ENCODE peak calls at places on chromosomes 7 and 10, in seven cellular contexts. One of them, this sample, is unnamed.

GRCh38 chr10:4677296-4678021 is 148.5 kb upstream of the AKR1E2 start:
- DNase-seq in Panc1: peak
- DNase-seq in suprapubic skin: no peak
- DNase-seq in sigmoid colon: no peak
- DNase-seq in GM12891: no peak
- DNase-seq in stomach: no peak
- DNase-seq in GM12892: no peak
- DNase-seq in this sample: no peak

GRCh38 chr10:22986771-22987542 is 59.1 kb downstream of the ARMC3 start:
- DNase-seq in stomach: no peak
- DNase-seq in Panc1: no peak
- DNase-seq in sigmoid colon: no peak
- DNase-seq in GM12891: no peak
- DNase-seq in suprapubic skin: no peak
- DNase-seq in GM12892: no peak
- DNase-seq in this sample: no peak

GRCh38 chr10:70052462-70053211 is at the start of gene MACROH2A2:
- DNase-seq in sigmoid colon: peak
- DNase-seq in stomach: peak
- DNase-seq in GM12892: no peak
- DNase-seq in GM12891: no peak
- DNase-seq in Panc1: no peak
- DNase-seq in suprapubic skin: no peak
- DNase-seq in this sample: peak

GRCh38 chr7:129052441-129052840 is 2.5 kb downstream of the TNPO3 start:
- DNase-seq in Panc1: no peak
- DNase-seq in GM12892: no peak
- DNase-seq in sigmoid colon: no peak
- DNase-seq in stomach: no peak
- DNase-seq in suprapubic skin: no peak
- DNase-seq in GM12891: no peak
- DNase-seq in this sample: no peak

GRCh38 chr7:51256244-51256781 is 60.3 kb downstream of the COBL start:
- DNase-seq in GM12892: no peak
- DNase-seq in stomach: no peak
- DNase-seq in GM12891: no peak
- DNase-seq in sigmoid colon: no peak
- DNase-seq in Panc1: no peak
- DNase-seq in suprapubic skin: no peak
- DNase-seq in this sample: no peak

GRCh38 chr7:102439963-102440795 is 6.8 kb downstream of the ORAI2 start:
- DNase-seq in sigmoid colon: peak
- DNase-seq in Panc1: peak
- DNase-seq in GM12891: no peak
- DNase-seq in stomach: no peak
- DNase-seq in suprapubic skin: no peak
- DNase-seq in GM12892: no peak
- DNase-seq in this sample: no peak

GRCh38 chr7:151459726-151460473 is 20.0 kb upstream of the CRYGN start:
- DNase-seq in Panc1: peak
- DNase-seq in GM12892: no peak
- DNase-seq in GM12891: no peak
- DNase-seq in suprapubic skin: peak
- DNase-seq in sigmoid colon: peak
- DNase-seq in stomach: peak
- DNase-seq in this sample: peak

GRCh38 chr7:73526892-73527821 is 5.1 kb upstream of the BAZ1B start:
- DNase-seq in suprapubic skin: no peak
- DNase-seq in sigmoid colon: no peak
- DNase-seq in GM12892: no peak
- DNase-seq in stomach: no peak
- DNase-seq in Panc1: no peak
- DNase-seq in GM12891: no peak
- DNase-seq in this sample: no peak

GRCh38 chr10:101075775-101076174 is 14.0 kb downstream of the KAZALD1 start:
- DNase-seq in suprapubic skin: no peak
- DNase-seq in stomach: no peak
- DNase-seq in Panc1: no peak
- DNase-seq in sigmoid colon: no peak
- DNase-seq in GM12891: no peak
- DNase-seq in GM12892: no peak
- DNase-seq in this sample: no peak

GRCh38 chr10:20474064-20474463 is 423.0 kb downstream of the NEBL start:
- DNase-seq in Panc1: no peak
- DNase-seq in GM12891: no peak
- DNase-seq in GM12892: no peak
- DNase-seq in suprapubic skin: no peak
- DNase-seq in sigmoid colon: no peak
- DNase-seq in stomach: no peak
- DNase-seq in this sample: no peak

GRCh38 chr7:142153400-142153799 is 41.9 kb downstream of the MGAM2 start:
- DNase-seq in Panc1: no peak
- DNase-seq in sigmoid colon: no peak
- DNase-seq in GM12891: no peak
- DNase-seq in stomach: peak
- DNase-seq in suprapubic skin: no peak
- DNase-seq in GM12892: no peak
- DNase-seq in this sample: no peak

GRCh38 chr7:47452295-47452694 is 129.6 kb downstream of the TNS3 start:
- DNase-seq in suprapubic skin: no peak
- DNase-seq in GM12892: no peak
- DNase-seq in stomach: no peak
- DNase-seq in sigmoid colon: no peak
- DNase-seq in GM12891: no peak
- DNase-seq in Panc1: no peak
- DNase-seq in this sample: no peak

GRCh38 chr7:139914306-139914747 is 85.3 kb downstream of the TBXAS1 start:
- DNase-seq in GM12892: no peak
- DNase-seq in sigmoid colon: no peak
- DNase-seq in Panc1: no peak
- DNase-seq in suprapubic skin: no peak
- DNase-seq in stomach: no peak
- DNase-seq in GM12891: no peak
- DNase-seq in this sample: no peak

GRCh38 chr7:32161708-32162107 is 91.5 kb upstream of the PDE1C start:
- DNase-seq in stomach: no peak
- DNase-seq in sigmoid colon: no peak
- DNase-seq in GM12892: no peak
- DNase-seq in GM12891: no peak
- DNase-seq in Panc1: no peak
- DNase-seq in suprapubic skin: no peak
- DNase-seq in this sample: no peak

GRCh38 chr7:78346824-78347223 is 548.3 kb downstream of the PHTF2 start:
- DNase-seq in GM12891: no peak
- DNase-seq in stomach: no peak
- DNase-seq in suprapubic skin: no peak
- DNase-seq in Panc1: no peak
- DNase-seq in GM12892: no peak
- DNase-seq in sigmoid colon: no peak
- DNase-seq in this sample: no peak

DNA sequence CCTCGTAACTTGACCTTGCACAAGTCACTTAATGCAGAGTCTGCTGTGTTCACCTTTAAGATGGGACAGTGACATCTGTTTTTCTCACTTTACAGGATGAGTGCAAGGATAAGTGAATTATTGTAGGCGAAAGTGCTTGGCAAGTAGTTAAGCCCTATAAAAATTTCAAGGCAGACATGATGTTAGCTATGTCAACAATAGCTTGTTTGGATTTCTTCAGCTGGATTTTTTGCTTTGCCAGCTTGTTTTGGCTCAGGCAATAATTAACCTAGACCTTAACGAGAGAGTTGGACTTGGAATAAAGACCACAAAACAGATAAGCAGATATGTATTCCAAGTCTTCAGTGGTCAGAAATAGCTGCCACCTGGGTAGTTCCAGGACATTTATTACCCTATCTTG is 255.2 kb downstream of the ARL4A start:
- DNase-seq in sigmoid colon: no peak
- DNase-seq in Panc1: no peak
- DNase-seq in GM12892: no peak
- DNase-seq in suprapubic skin: no peak
- DNase-seq in GM12891: no peak
- DNase-seq in stomach: no peak
- DNase-seq in this sample: no peak
- TF ChIP-seq POLR2AphosphoS5 in sigmoid colon: no peak
- TF ChIP-seq POLR2AphosphoS5 in Panc1: no peak
- TF ChIP-seq POLR2AphosphoS5 in GM12892: no peak
- TF ChIP-seq POLR2AphosphoS5 in suprapubic skin: no peak
- TF ChIP-seq POLR2AphosphoS5 in GM12891: no peak
- TF ChIP-seq POLR2AphosphoS5 in stomach: no peak
- TF ChIP-seq POLR2AphosphoS5 in this sample: no peak

GRCh38 chr7:28714452-28715120 is 243.5 kb downstream of the TRIL start:
- DNase-seq in Panc1: no peak
- DNase-seq in stomach: no peak
- DNase-seq in sigmoid colon: no peak
- DNase-seq in GM12891: no peak
- DNase-seq in suprapubic skin: no peak
- DNase-seq in GM12892: no peak
- DNase-seq in this sample: no peak
- TF ChIP-seq POLR2AphosphoS5 in Panc1: no peak
- TF ChIP-seq POLR2AphosphoS5 in stomach: no peak
- TF ChIP-seq POLR2AphosphoS5 in sigmoid colon: no peak
- TF ChIP-seq POLR2AphosphoS5 in GM12891: no peak
- TF ChIP-seq POLR2AphosphoS5 in suprapubic skin: no peak
- TF ChIP-seq POLR2AphosphoS5 in GM12892: no peak
- TF ChIP-seq POLR2AphosphoS5 in this sample: no peak

DNA sequence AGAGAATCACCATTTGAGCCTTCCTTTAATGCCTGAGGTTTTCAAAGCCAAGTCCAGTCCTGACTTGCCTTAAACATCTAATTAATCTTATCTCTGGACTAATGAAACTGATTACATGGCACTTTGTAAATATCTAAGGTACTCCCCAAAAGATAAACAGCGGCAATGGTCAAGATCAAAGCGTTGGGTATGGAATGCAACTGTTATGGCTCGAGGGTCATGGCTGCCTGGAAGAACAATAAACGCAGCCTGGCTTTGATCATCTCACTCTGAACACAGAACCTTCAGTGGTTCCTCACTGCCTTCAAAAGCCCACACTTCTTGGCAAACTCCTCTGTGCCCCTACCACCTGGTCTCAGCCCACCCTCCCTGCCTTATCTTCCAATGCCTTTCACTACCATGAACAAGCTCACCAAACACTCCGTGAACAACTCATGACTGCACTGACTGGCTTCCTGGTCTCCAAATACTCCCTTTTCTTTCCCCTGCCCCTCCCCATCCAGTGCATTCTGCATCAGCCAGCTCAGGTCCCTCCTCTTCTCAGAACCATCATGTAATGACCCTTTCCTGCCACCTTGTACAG is 150.2 kb upstream of the NFE2L3 start:
- DNase-seq in GM12892: no peak
- DNase-seq in stomach: peak
- DNase-seq in Panc1: no peak
- DNase-seq in sigmoid colon: no peak
- DNase-seq in suprapubic skin: no peak
- DNase-seq in GM12891: no peak
- DNase-seq in this sample: no peak
- TF ChIP-seq POLR2AphosphoS5 in GM12892: no peak
- TF ChIP-seq POLR2AphosphoS5 in stomach: peak
- TF ChIP-seq POLR2AphosphoS5 in Panc1: no peak
- TF ChIP-seq POLR2AphosphoS5 in sigmoid colon: no peak
- TF ChIP-seq POLR2AphosphoS5 in suprapubic skin: no peak
- TF ChIP-seq POLR2AphosphoS5 in GM12891: no peak
- TF ChIP-seq POLR2AphosphoS5 in this sample: no peak

GRCh38 chr10:121772406-121772805 is 155.4 kb downstream of the ATE1 start:
- DNase-seq in Panc1: no peak
- DNase-seq in GM12891: no peak
- DNase-seq in stomach: no peak
- DNase-seq in GM12892: no peak
- DNase-seq in sigmoid colon: no peak
- DNase-seq in suprapubic skin: no peak
- DNase-seq in this sample: no peak

GRCh38 chr10:121774404-121774803 is 153.4 kb downstream of the ATE1 start:
- DNase-seq in stomach: no peak
- DNase-seq in suprapubic skin: no peak
- DNase-seq in GM12892: no peak
- DNase-seq in GM12891: no peak
- DNase-seq in Panc1: no peak
- DNase-seq in sigmoid colon: no peak
- DNase-seq in this sample: no peak

GRCh38 chr10:121774813-121775212 is 153.0 kb downstream of the ATE1 start:
- DNase-seq in suprapubic skin: no peak
- DNase-seq in Panc1: no peak
- DNase-seq in GM12891: no peak
- DNase-seq in stomach: no peak
- DNase-seq in sigmoid colon: no peak
- DNase-seq in GM12892: no peak
- DNase-seq in this sample: no peak

GRCh38 chr10:121772890-121773289 is 154.9 kb downstream of the ATE1 start:
- DNase-seq in GM12892: no peak
- DNase-seq in Panc1: no peak
- DNase-seq in sigmoid colon: no peak
- DNase-seq in GM12891: no peak
- DNase-seq in stomach: no peak
- DNase-seq in suprapubic skin: no peak
- DNase-seq in this sample: no peak

GRCh38 chr10:121771957-121772356 is 155.9 kb downstream of the ATE1 start:
- DNase-seq in stomach: no peak
- DNase-seq in suprapubic skin: no peak
- DNase-seq in sigmoid colon: no peak
- DNase-seq in Panc1: no peak
- DNase-seq in GM12892: no peak
- DNase-seq in GM12891: no peak
- DNase-seq in this sample: no peak
- TF ChIP-seq POLR2AphosphoS5 in stomach: no peak
- TF ChIP-seq POLR2AphosphoS5 in suprapubic skin: no peak
- TF ChIP-seq POLR2AphosphoS5 in sigmoid colon: no peak
- TF ChIP-seq POLR2AphosphoS5 in Panc1: no peak
- TF ChIP-seq POLR2AphosphoS5 in GM12892: no peak
- TF ChIP-seq POLR2AphosphoS5 in GM12891: no peak
- TF ChIP-seq POLR2AphosphoS5 in this sample: no peak

GRCh38 chr7:107932851-107933250 is 41.9 kb downstream of the DLD start:
- DNase-seq in GM12891: no peak
- DNase-seq in sigmoid colon: no peak
- DNase-seq in stomach: no peak
- DNase-seq in Panc1: no peak
- DNase-seq in GM12892: no peak
- DNase-seq in suprapubic skin: no peak
- DNase-seq in this sample: no peak
- TF ChIP-seq POLR2AphosphoS5 in GM12891: no peak
- TF ChIP-seq POLR2AphosphoS5 in sigmoid colon: no peak
- TF ChIP-seq POLR2AphosphoS5 in stomach: no peak
- TF ChIP-seq POLR2AphosphoS5 in Panc1: no peak
- TF ChIP-seq POLR2AphosphoS5 in GM12892: no peak
- TF ChIP-seq POLR2AphosphoS5 in suprapubic skin: no peak
- TF ChIP-seq POLR2AphosphoS5 in this sample: no peak

GRCh38 chr10:102815790-102816549 is 21.2 kb downstream of the CYP17A1 start:
- DNase-seq in stomach: no peak
- DNase-seq in GM12891: no peak
- DNase-seq in GM12892: no peak
- DNase-seq in Panc1: no peak
- DNase-seq in suprapubic skin: peak
- DNase-seq in sigmoid colon: peak
- DNase-seq in this sample: peak
- TF ChIP-seq POLR2AphosphoS5 in stomach: peak
- TF ChIP-seq POLR2AphosphoS5 in GM12891: no peak
- TF ChIP-seq POLR2AphosphoS5 in GM12892: no peak
- TF ChIP-seq POLR2AphosphoS5 in Panc1: no peak
- TF ChIP-seq POLR2AphosphoS5 in suprapubic skin: no peak
- TF ChIP-seq POLR2AphosphoS5 in sigmoid colon: peak
- TF ChIP-seq POLR2AphosphoS5 in this sample: peak

This sample was measured in esophagus muscularis mucosa.